ENCODE peak calls at places on chromosomes 6 and 20, in five cellular contexts. V is heart right ventricle; Q is CD4-positive, alpha-beta T cell; O is H1; E is Panc1. C is an unnamed sample.
A peak's percentile ranks its signal among the peaks of the same experiment; 100 is the strongest.

GRCh38 chr20:64038579-64039292 is 2.8 kb downstream of the C20orf204 start:
- DNase-seq in V (peak; percentile 92), Q (peak; percentile 61), O (peak; percentile 92), E (no peak), C (no peak)

GRCh38 chr6:166822609-166823008 is 133.7 kb downstream of the RNASET2 start:
- DNase-seq in V (no peak), Q (no peak), O (no peak), E (no peak), C (no peak)

GRCh38 chr6:105836889-105837288 is 249.2 kb upstream of the PRDM1 start:
- DNase-seq in V (no peak), Q (no peak), O (no peak), E (peak; percentile 5), C (no peak)

GRCh38 chr6:45710304-45710821 is 305.3 kb downstream of the CLIC5 start:
- DNase-seq in V (no peak), Q (no peak), O (no peak), E (no peak), C (no peak)

GRCh38 chr20:37941332-37941731 is 38.4 kb downstream of the VSTM2L start:
- DNase-seq in V (no peak), Q (no peak), O (peak; percentile 57), E (no peak), C (no peak)

GRCh38 chr6:45633272-45633908 is 255.7 kb upstream of the SUPT3H start:
- DNase-seq in V (no peak), Q (no peak), O (no peak), E (no peak), C (no peak)

GRCh38 chr6:120407696-120408095 is 926.6 kb downstream of the TBC1D32 start:
- DNase-seq in V (no peak), Q (no peak), O (no peak), E (no peak), C (no peak)

GRCh38 chr20:18224968-18225568 is 63.3 kb upstream of the ZNF133 start:
- DNase-seq in V (peak; percentile 20), Q (no peak), O (peak; percentile 55), E (peak; percentile 20), C (peak; percentile 42)

GRCh38 chr20:16701296-16701695 is 28.5 kb upstream of the SNRPB2 start:
- DNase-seq in V (no peak), Q (peak; percentile 25), O (no peak), E (peak; percentile 1), C (no peak)

GRCh38 chr6:132270745-132271414 is 130.4 kb downstream of the MOXD1 start:
- DNase-seq in V (no peak), Q (no peak), O (no peak), E (no peak), C (no peak)

GRCh38 chr6:74166849-74167248 is 470.8 kb downstream of the CD109 start:
- DNase-seq in V (no peak), Q (no peak), O (no peak), E (no peak), C (no peak)

GRCh38 chr6:158611600-158612041 is 32.9 kb downstream of the DYNLT1 start:
- DNase-seq in V (no peak), Q (no peak), O (peak; percentile 87), E (no peak), C (no peak)

GRCh38 chr6:81683928-81684327 is 68.6 kb downstream of the TENT5A start:
- DNase-seq in V (no peak), Q (no peak), O (no peak), E (no peak), C (no peak)
- H3K27ac ChIP-seq in V (no peak overlapping the region), Q (no peak overlapping the region), O (no peak overlapping the region), E (no peak overlapping the region), C (no peak overlapping the region)

GRCh38 chr20:44886276-44886671 is 769 bp downstream of the YWHAB start:
- DNase-seq in V (no peak), Q (no peak), O (no peak), E (no peak), C (no peak)
- TF ChIP-seq CTCF in V (no peak), Q (no peak), O (no peak), E (no peak), C (no peak)

GRCh38 chr6:150202404-150202803 is 59.6 kb downstream of the PPP1R14C start:
- DNase-seq in V (no peak), Q (no peak), O (no peak), E (no peak), C (no peak)

GRCh38 chr6:150200428-150201105 is 57.7 kb downstream of the PPP1R14C start:
- DNase-seq in V (no peak), Q (no peak), O (no peak), E (no peak), C (no peak)

GRCh38 chr6:150202934-150203333 is 60.1 kb downstream of the PPP1R14C start:
- DNase-seq in V (no peak), Q (no peak), O (no peak), E (no peak), C (no peak)

GRCh38 chr6:150201285-150201684 is 58.4 kb downstream of the PPP1R14C start:
- DNase-seq in V (no peak), Q (no peak), O (no peak), E (no peak), C (no peak)

DNA sequence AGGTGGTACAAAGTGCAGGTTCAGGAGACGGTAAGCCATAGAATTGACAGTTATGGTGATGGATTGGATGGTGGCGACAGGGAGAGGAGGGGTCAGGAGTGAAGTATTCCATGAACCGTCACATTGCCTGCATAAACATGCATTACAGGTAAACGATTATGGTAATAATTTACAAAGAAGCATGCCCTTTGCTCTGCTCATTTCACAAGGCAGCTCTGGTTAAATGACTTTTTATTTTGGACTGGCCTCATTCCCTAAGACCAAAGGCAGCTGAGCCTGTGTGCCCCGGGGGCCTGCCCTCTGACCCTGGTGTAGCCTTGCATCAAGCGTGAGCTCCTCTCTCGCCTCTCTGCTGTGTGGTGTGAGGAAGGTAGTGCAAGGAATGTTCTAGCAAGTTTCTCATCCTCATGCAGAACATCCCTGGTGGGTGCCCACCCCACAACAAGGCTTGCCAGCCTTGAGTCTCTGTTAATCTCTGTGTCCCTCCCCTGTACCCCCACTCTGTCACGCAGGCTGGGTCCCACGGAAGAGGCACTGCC is 59.0 kb downstream of the PPP1R14C start:
- DNase-seq in V (no peak), Q (no peak), O (no peak), E (no peak), C (no peak)
- H3K27ac ChIP-seq in V (no peak overlapping the region), Q (no peak overlapping the region), O (no peak overlapping the region), E (no peak overlapping the region), C (no peak overlapping the region)

DNA sequence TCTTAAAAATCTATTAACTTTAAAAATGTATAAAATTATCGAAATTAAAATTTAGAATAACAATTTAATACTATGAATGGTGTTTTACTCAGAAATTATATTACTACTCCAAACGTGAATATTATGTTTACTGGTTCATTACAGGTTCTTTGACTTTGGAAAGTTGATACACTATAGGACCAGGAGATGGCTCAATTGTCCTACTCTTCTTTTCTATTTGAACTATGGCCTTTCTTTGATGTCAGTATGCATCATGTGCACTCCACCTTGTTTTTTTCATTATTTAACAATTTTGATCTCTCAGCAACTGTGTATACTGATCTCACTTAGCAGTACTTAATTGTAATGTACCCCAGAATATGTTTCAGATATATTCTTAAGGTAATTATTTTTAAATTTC is 391.5 kb upstream of the MANEA start:
- DNase-seq in V (no peak), Q (no peak), O (no peak), E (no peak), C (no peak)
- TF ChIP-seq CTCF in V (no peak), Q (no peak), O (no peak), E (no peak), C (no peak)

DNA sequence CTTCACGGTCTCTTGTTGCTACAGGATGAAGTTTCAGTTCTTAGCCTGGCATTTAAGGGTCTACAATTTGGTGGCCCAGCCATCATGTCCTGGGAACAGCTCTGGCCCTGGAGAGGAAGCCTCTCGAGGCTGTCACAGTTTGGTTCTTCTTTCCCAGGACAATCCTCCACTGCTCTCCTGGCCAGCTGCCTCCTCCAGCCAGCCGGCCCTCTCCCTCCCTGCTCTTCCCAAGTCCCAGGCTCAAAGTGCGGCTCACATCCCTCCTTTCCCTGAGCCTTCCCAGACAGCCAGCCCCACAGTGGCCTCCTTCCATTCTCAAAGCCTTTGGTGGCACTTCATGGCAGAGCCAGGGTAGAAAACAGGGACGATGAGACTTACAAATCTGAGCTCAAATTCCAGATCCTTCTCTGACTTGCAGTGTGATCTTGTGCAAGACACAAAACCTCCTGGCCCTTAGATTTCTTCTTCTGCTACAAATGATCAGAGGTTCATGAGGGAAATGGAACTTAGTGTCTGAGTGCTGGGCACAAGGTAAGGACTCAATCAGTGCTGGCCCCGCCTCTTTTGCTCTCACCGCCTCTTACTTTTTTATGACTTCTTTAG is 223.8 kb upstream of the ECI2 start:
- DNase-seq in V (no peak), Q (no peak), O (no peak), E (no peak), C (no peak)
- H3K27ac ChIP-seq in V (peak overlapping the region; percentile 94), Q (no peak overlapping the region), O (no peak overlapping the region), E (peak overlapping the region; percentile 67), C (peak overlapping the region; percentile 34)

GRCh38 chr6:34524989-34525388 is 31.1 kb downstream of the SPDEF start:
- DNase-seq in V (no peak), Q (no peak), O (no peak), E (no peak), C (no peak)

GRCh38 chr6:34526241-34526972 is 29.7 kb downstream of the SPDEF start:
- DNase-seq in V (no peak), Q (no peak), O (no peak), E (no peak), C (no peak)

GRCh38 chr6:34523441-34524206 is 32.5 kb downstream of the SPDEF start:
- DNase-seq in V (no peak), Q (no peak), O (no peak), E (no peak), C (no peak)

GRCh38 chr6:34526992-34527728 is 29.0 kb downstream of the SPDEF start:
- DNase-seq in V (peak; percentile 96), Q (peak; percentile 94), O (peak; percentile 96), E (peak; percentile 53), C (peak; percentile 97)

GRCh38 chr6:34525431-34526175 is 30.5 kb downstream of the SPDEF start:
- DNase-seq in V (no peak), Q (no peak), O (no peak), E (no peak), C (no peak)
- TF ChIP-seq CTCF in V (no peak), Q (no peak), O (no peak), E (no peak), C (no peak)

C was measured in tibial nerve.